ENCODE peak calls at places on chromosome 17, in nine cellular contexts. I is heart left ventricle, W is A549, Y is transverse colon, H is Peyer's patch, F is H54, O is IMR-90, J is GM12892, M is H1. Q is an unnamed sample.

GRCh38 chr17:20852541-20853370 is 190.1 kb downstream of the USP22 start:
- DNase-seq in I (peak; percentile 35), M (no peak), F (no peak), O (no peak), Y (peak; percentile 14), H (no peak), J (no peak), W (peak; percentile 48), Q (no peak)

GRCh38 chr17:33983824-33984574 is 271.1 kb upstream of the CCL2 start:
- DNase-seq in W (no peak), F (no peak), J (no peak), I (no peak), M (no peak), H (no peak), Y (no peak), O (no peak), Q (no peak)

GRCh38 chr17:8632087-8632486 is 1.6 kb upstream of the MYH10 start:
- DNase-seq in I (no peak), O (no peak), M (no peak), J (peak; percentile 11), H (no peak), W (no peak), F (no peak), Y (no peak), Q (no peak)

GRCh38 chr17:27904534-27904933 is 11.4 kb upstream of the LYRM9 start:
- DNase-seq in I (no peak), J (no peak), W (no peak), O (no peak), H (no peak), F (no peak), Y (no peak), M (no peak), Q (no peak)

GRCh38 chr17:76992911-76993310 is 124.7 kb downstream of the MGAT5B start:
- DNase-seq in I (no peak), J (no peak), Y (no peak), H (no peak), O (no peak), M (no peak), F (no peak), W (no peak), Q (no peak)

GRCh38 chr17:7835818-7836595 is 2.0 kb downstream of the KDM6B start:
- DNase-seq in O (peak; percentile 58), H (peak; percentile 74), F (no peak), W (peak; percentile 74), J (no peak), I (peak; percentile 88), Y (peak; percentile 81), M (no peak), Q (peak; percentile 94)

GRCh38 chr17:75691371-75692290 is 24.5 kb downstream of the SAP30BP start:
- DNase-seq in W (no peak), H (no peak), F (peak; percentile 69), O (peak; percentile 28), I (no peak), J (no peak), Y (no peak), M (no peak), Q (no peak)

GRCh38 chr17:4586043-4586442 is 1.7 kb downstream of the SMTNL2 start:
- DNase-seq in W (no peak), Y (no peak), M (no peak), F (no peak), H (no peak), O (no peak), J (no peak), I (no peak), Q (no peak)

GRCh38 chr17:71392715-71393567 is 727.9 kb upstream of the SOX9 start:
- DNase-seq in W (no peak), J (no peak), M (no peak), I (no peak), F (no peak), O (peak; percentile 74), H (no peak), Y (no peak), Q (no peak)

GRCh38 chr17:58531661-58532554 is 17.5 kb upstream of the MTMR4 start:
- DNase-seq in I (peak; percentile 84), W (no peak), O (peak; percentile 21), F (peak; percentile 69), Y (peak; percentile 64), H (peak; percentile 54), J (peak; percentile 77), M (no peak), Q (peak; percentile 90)

GRCh38 chr17:58533616-58534188 is 19.3 kb upstream of the MTMR4 start:
- DNase-seq in O (no peak), I (no peak), J (no peak), H (no peak), F (no peak), Y (no peak), M (no peak), W (no peak), Q (no peak)

GRCh38 chr17:58534331-58534730 is 19.9 kb upstream of the MTMR4 start:
- DNase-seq in I (no peak), O (no peak), F (no peak), M (no peak), W (no peak), H (no peak), J (no peak), Y (no peak), Q (no peak)

GRCh38 chr17:58531122-58531521 is 16.7 kb upstream of the MTMR4 start:
- DNase-seq in F (no peak), I (no peak), O (no peak), M (no peak), J (no peak), W (no peak), Y (no peak), H (no peak), Q (no peak)

GRCh38 chr17:58532555-58532951 is 18.1 kb upstream of the MTMR4 start:
- DNase-seq in I (no peak), M (no peak), O (no peak), Y (no peak), W (no peak), H (no peak), F (no peak), J (no peak), Q (no peak)
- TF ChIP-seq POLR2A in I (no peak), M (no peak), O (no peak), Y (no peak), W (no peak), H (no peak), F (no peak), J (no peak), Q (no peak)

DNA sequence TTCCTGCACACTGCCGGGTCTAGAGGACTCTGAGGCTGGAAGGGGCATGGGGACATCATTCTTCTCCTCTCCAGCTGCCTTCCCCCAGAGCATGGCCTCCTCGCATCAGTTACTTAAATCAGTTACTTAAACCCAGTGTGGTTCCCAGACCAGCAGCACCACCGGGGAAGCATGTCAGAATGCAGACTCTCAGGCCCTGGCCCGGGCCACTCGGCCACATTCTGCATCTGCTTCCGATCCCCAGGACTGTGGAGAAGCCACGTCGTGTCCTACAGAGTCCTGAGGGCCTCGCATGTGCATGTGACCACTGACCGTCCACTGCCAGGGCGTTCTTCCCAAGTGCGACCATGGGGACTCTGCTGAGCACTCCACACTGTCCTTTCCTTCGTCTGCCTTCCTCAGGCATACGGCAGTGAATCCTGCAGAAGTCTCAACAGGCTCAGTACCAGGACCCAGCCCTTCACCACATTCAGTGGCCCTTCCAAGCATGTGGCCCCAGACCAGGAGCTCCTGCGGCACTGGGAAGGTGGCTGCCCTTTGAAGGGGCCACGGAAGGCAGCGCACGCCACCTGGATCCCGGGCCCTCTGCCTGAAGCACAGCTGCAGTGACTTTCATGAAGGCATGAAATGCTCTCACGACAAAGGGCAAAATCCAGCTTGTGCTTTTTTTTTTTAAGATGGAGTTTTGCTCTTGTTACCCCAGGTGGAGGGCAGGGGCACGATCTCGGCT is 46.9 kb upstream of the RASD1 start:
- DNase-seq in H (no peak), J (no peak), I (peak; percentile 55), O (no peak), M (no peak), F (no peak), Y (no peak), W (no peak), Q (no peak)
- TF ChIP-seq POLR2A in H (no peak), J (no peak), I (no peak), O (no peak), M (no peak), F (no peak), Y (no peak), W (no peak), Q (no peak)

GRCh38 chr17:29386760-29387159 is 3.4 kb upstream of the TAOK1 start:
- DNase-seq in W (no peak), H (no peak), F (no peak), O (no peak), I (no peak), Y (no peak), J (no peak), M (no peak), Q (no peak)

GRCh38 chr17:29390856-29391631 is 881 bp downstream of the TAOK1 start:
- DNase-seq in F (peak; percentile 23), J (no peak), O (peak; percentile 42), M (no peak), W (peak; percentile 38), I (peak; percentile 67), H (peak; percentile 20), Y (peak; percentile 25), Q (peak; percentile 80)

GRCh38 chr17:29388937-29389336 is 1.2 kb upstream of the TAOK1 start:
- DNase-seq in J (no peak), W (no peak), F (no peak), O (no peak), H (no peak), Y (peak; percentile 59), M (no peak), I (no peak), Q (no peak)

GRCh38 chr17:29393451-29393850 is 3.3 kb downstream of the TAOK1 start:
- DNase-seq in I (no peak), H (no peak), M (no peak), J (no peak), Y (no peak), F (no peak), W (no peak), O (peak; percentile 46), Q (no peak)

DNA sequence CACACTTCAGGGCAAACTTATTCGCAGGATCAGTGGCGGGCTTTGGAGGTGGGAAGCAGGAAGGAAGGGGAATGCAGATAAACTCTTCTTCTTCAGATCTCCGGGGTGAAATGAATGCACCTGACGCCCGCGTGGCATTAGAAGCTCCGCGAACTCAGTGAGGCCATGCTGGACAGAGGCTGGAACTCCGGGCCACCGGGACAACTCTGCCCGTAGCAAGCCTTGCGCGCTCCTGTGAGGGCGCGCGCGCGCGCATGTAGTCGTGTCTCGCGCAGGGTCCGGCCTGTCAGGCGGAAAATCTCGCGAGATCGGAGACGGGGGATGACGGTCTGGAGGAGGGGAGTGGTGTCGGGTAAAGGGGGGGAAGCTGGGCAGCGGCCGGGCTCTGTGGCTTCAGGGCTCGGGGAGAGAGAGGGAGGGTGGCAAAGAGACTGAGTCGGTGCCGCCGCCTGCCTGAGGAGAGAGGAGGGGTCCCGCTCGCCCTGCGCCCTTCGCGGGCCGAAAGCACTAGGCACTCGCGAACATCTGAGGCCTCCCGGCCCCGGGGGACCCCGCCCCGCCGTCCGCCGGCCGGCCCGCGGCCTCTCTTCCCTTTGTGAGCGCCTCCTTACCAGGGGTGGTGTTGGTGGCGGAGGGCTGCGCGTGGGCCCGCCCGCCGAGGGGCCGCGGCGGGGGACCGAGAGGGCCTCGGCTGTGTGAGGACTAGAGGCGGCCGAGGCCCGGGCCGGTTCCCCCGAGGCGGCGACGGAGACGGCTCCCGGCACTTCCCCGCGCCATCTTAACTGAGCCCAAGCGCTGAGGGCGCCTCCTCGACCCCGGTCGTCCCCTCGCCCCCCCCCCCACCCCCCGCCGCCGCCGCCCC is at the start of gene TAOK1:
- DNase-seq in M (peak; percentile 92), H (peak; percentile 99), F (peak; percentile 97), W (peak; percentile 99), Y (peak; percentile 100), J (peak; percentile 87), O (peak; percentile 98), I (peak; percentile 100), Q (peak; percentile 98)
- TF ChIP-seq POLR2A in M (peak; percentile 90), H (peak; percentile 90), F (peak; percentile 96), W (peak; percentile 93), Y (peak; percentile 98), J (peak; percentile 96), O (peak; percentile 95), I (peak; percentile 85), Q (peak; percentile 60)

GRCh38 chr17:82110298-82110697 is 12.3 kb upstream of the FASN start:
- DNase-seq in O (no peak), H (no peak), W (no peak), M (no peak), J (no peak), F (no peak), I (no peak), Y (no peak), Q (no peak)
- TF ChIP-seq POLR2A in O (no peak), H (no peak), W (no peak), M (no peak), J (no peak), F (no peak), I (no peak), Y (no peak), Q (no peak)

Q was measured in lower leg skin.